ENCODE peak calls at places on chromosome 21, in six cellular contexts. One of them, this sample, is unnamed. For H3K4me1, the result is how much of the 10 kb centered on the place peaks cover.

GRCh38 chr21:32096411-32096810 is 182.4 kb downstream of the MIS18A start:
- DNase-seq in MM.1S: peak
- DNase-seq in adrenal gland: no peak
- DNase-seq in testis: no peak
- DNase-seq in right cardiac atrium: peak
- DNase-seq in CD4-positive, alpha-beta memory T cell: no peak
- DNase-seq in this sample: peak

GRCh38 chr21:31623664-31624063 is 35.8 kb upstream of the SOD1 start:
- DNase-seq in testis: no peak
- DNase-seq in MM.1S: no peak
- DNase-seq in right cardiac atrium: no peak
- DNase-seq in adrenal gland: no peak
- DNase-seq in CD4-positive, alpha-beta memory T cell: no peak
- DNase-seq in this sample: no peak

GRCh38 chr21:26943916-26944315 is 23.0 kb downstream of the ADAMTS5 start:
- DNase-seq in MM.1S: no peak
- DNase-seq in adrenal gland: no peak
- DNase-seq in CD4-positive, alpha-beta memory T cell: no peak
- DNase-seq in testis: no peak
- DNase-seq in right cardiac atrium: no peak
- DNase-seq in this sample: no peak

GRCh38 chr21:34552324-34553198 is 40.6 kb upstream of the KCNE1 start:
- DNase-seq in adrenal gland: no peak
- DNase-seq in right cardiac atrium: no peak
- DNase-seq in MM.1S: no peak
- DNase-seq in CD4-positive, alpha-beta memory T cell: no peak
- DNase-seq in testis: no peak
- DNase-seq in this sample: no peak

GRCh38 chr21:31299291-31300147 is 44.5 kb downstream of the TIAM1 start:
- DNase-seq in MM.1S: no peak
- DNase-seq in adrenal gland: no peak
- DNase-seq in testis: no peak
- DNase-seq in right cardiac atrium: no peak
- DNase-seq in CD4-positive, alpha-beta memory T cell: no peak
- DNase-seq in this sample: no peak

GRCh38 chr21:23014021-23014420 is 2015.8 kb downstream of the NCAM2 start:
- DNase-seq in right cardiac atrium: no peak
- DNase-seq in MM.1S: no peak
- DNase-seq in testis: no peak
- DNase-seq in adrenal gland: no peak
- DNase-seq in CD4-positive, alpha-beta memory T cell: no peak
- DNase-seq in this sample: no peak

GRCh38 chr21:42847051-42847707 is 32.2 kb downstream of the WDR4 start:
- DNase-seq in CD4-positive, alpha-beta memory T cell: no peak
- DNase-seq in right cardiac atrium: peak
- DNase-seq in adrenal gland: peak
- DNase-seq in MM.1S: no peak
- DNase-seq in testis: no peak
- DNase-seq in this sample: no peak

GRCh38 chr21:42227909-42228708 is 9.2 kb downstream of the ABCG1 start:
- DNase-seq in adrenal gland: peak
- DNase-seq in right cardiac atrium: peak
- DNase-seq in testis: peak
- DNase-seq in CD4-positive, alpha-beta memory T cell: peak
- DNase-seq in MM.1S: peak
- DNase-seq in this sample: no peak

GRCh38 chr21:15809818-15810217 is 80.0 kb downstream of the USP25 start:
- DNase-seq in right cardiac atrium: no peak
- DNase-seq in testis: no peak
- DNase-seq in adrenal gland: no peak
- DNase-seq in MM.1S: no peak
- DNase-seq in CD4-positive, alpha-beta memory T cell: no peak
- DNase-seq in this sample: no peak

GRCh38 chr21:25501996-25502665 is 105.2 kb downstream of the MRPL39 start:
- DNase-seq in right cardiac atrium: no peak
- DNase-seq in CD4-positive, alpha-beta memory T cell: no peak
- DNase-seq in MM.1S: no peak
- DNase-seq in adrenal gland: peak
- DNase-seq in testis: no peak
- DNase-seq in this sample: no peak

GRCh38 chr21:43880111-43880985 is 15.3 kb downstream of the AGPAT3 start:
- DNase-seq in CD4-positive, alpha-beta memory T cell: no peak
- DNase-seq in testis: no peak
- DNase-seq in adrenal gland: peak
- DNase-seq in MM.1S: no peak
- DNase-seq in right cardiac atrium: no peak
- DNase-seq in this sample: no peak

GRCh38 chr21:38282921-38283320 is 26.1 kb downstream of the KCNJ15 start:
- DNase-seq in right cardiac atrium: no peak
- DNase-seq in MM.1S: no peak
- DNase-seq in testis: no peak
- DNase-seq in CD4-positive, alpha-beta memory T cell: no peak
- DNase-seq in adrenal gland: no peak
- DNase-seq in this sample: no peak

GRCh38 chr21:31347435-31348032 is 3.5 kb upstream of the TIAM1 start:
- DNase-seq in right cardiac atrium: no peak
- DNase-seq in testis: no peak
- DNase-seq in CD4-positive, alpha-beta memory T cell: no peak
- DNase-seq in MM.1S: no peak
- DNase-seq in adrenal gland: no peak
- DNase-seq in this sample: no peak

GRCh38 chr21:33682992-33683627 is 40.8 kb downstream of the ITSN1 start:
- DNase-seq in adrenal gland: peak
- DNase-seq in CD4-positive, alpha-beta memory T cell: no peak
- DNase-seq in testis: no peak
- DNase-seq in right cardiac atrium: no peak
- DNase-seq in MM.1S: no peak
- DNase-seq in this sample: no peak

GRCh38 chr21:32249551-32250280 is 29.1 kb downstream of the MIS18A start:
- DNase-seq in adrenal gland: no peak
- DNase-seq in MM.1S: no peak
- DNase-seq in right cardiac atrium: peak
- DNase-seq in CD4-positive, alpha-beta memory T cell: no peak
- DNase-seq in testis: no peak
- DNase-seq in this sample: no peak

GRCh38 chr21:26405071-26405470 is 168.0 kb downstream of the CYYR1 start:
- DNase-seq in MM.1S: no peak
- DNase-seq in CD4-positive, alpha-beta memory T cell: no peak
- DNase-seq in testis: no peak
- DNase-seq in adrenal gland: no peak
- DNase-seq in right cardiac atrium: no peak
- DNase-seq in this sample: no peak

GRCh38 chr21:45470087-45470515 is 65.1 kb downstream of the COL18A1 start:
- DNase-seq in testis: no peak
- DNase-seq in adrenal gland: no peak
- DNase-seq in MM.1S: no peak
- DNase-seq in CD4-positive, alpha-beta memory T cell: no peak
- DNase-seq in right cardiac atrium: peak
- DNase-seq in this sample: no peak
- H3K27ac ChIP-seq in testis: peak
- H3K27ac ChIP-seq in adrenal gland: no peak
- H3K27ac ChIP-seq in MM.1S: no peak
- H3K27ac ChIP-seq in CD4-positive, alpha-beta memory T cell: no peak
- H3K27ac ChIP-seq in right cardiac atrium: no peak
- H3K27ac ChIP-seq in this sample: no peak

GRCh38 chr21:46320331-46320801 is 3.3 kb downstream of the C21orf58 start:
- DNase-seq in adrenal gland: no peak
- DNase-seq in right cardiac atrium: no peak
- DNase-seq in testis: no peak
- DNase-seq in CD4-positive, alpha-beta memory T cell: no peak
- DNase-seq in MM.1S: no peak
- DNase-seq in this sample: no peak
- H3K4me3 ChIP-seq in adrenal gland: no peak
- H3K4me3 ChIP-seq in right cardiac atrium: no peak
- H3K4me3 ChIP-seq in testis: no peak
- H3K4me3 ChIP-seq in CD4-positive, alpha-beta memory T cell: no peak
- H3K4me3 ChIP-seq in MM.1S: no peak
- H3K4me3 ChIP-seq in this sample: no peak

DNA sequence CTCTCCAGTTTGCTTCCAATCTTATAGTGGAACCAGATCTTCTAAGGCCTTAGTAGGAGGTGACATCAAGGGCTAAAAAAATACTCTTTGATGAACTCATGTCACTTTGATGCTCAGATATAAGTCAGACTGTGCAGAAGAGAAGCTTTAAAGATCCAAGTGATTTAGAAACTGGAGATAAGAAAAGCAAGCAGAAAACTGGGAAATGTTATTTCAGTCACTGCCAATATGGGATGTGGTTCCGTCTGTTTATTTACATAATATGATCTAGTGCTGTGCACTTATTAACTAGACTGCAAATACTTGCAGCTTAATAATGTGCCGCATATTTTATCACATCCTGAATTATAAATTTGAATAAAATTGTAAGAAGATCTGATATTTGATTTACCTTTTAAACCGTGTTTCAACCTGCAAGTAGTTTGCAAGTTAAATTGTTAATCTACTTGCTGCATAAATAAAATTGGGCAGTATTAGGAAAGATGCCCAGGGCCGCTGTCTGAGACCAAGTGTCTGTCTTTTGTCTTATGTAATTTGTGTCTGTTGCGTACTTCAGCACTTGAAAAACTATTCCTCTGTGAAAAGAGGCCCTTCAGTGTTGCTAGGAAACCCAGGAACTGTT is 29.6 kb downstream of the CXADR start:
- DNase-seq in CD4-positive, alpha-beta memory T cell: no peak
- DNase-seq in adrenal gland: no peak
- DNase-seq in testis: no peak
- DNase-seq in MM.1S: no peak
- DNase-seq in right cardiac atrium: no peak
- DNase-seq in this sample: no peak
- H3K4me1 ChIP-seq in CD4-positive, alpha-beta memory T cell: under half
- H3K4me1 ChIP-seq in adrenal gland: under half
- H3K4me1 ChIP-seq in testis: under half
- H3K4me1 ChIP-seq in MM.1S: under half
- H3K4me1 ChIP-seq in right cardiac atrium: under half
- H3K4me1 ChIP-seq in this sample: under half

DNA sequence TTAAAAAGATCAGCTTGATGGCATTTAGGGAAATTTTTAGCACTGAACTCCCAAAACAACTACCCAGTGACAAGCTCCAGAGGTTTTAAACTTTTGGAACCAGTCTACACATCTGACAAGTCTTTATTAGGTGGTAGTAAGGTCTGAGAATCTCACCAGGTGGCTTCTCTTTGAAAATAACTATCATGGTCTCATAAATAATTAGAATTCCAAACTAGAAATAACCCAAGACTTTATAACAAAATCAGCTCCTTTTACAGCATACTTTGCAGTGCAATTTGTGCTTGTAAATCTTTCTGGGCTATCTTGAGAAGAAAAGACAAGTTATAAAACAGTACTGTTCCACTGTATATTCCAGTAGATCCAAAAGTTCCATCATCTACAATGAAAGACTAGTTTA is 108.7 kb downstream of the LTN1 start:
- DNase-seq in right cardiac atrium: no peak
- DNase-seq in testis: no peak
- DNase-seq in adrenal gland: no peak
- DNase-seq in MM.1S: no peak
- DNase-seq in CD4-positive, alpha-beta memory T cell: no peak
- DNase-seq in this sample: no peak
- H3K27ac ChIP-seq in right cardiac atrium: no peak
- H3K27ac ChIP-seq in testis: no peak
- H3K27ac ChIP-seq in adrenal gland: no peak
- H3K27ac ChIP-seq in MM.1S: no peak
- H3K27ac ChIP-seq in CD4-positive, alpha-beta memory T cell: no peak
- H3K27ac ChIP-seq in this sample: no peak

GRCh38 chr21:45030637-45031218 is 43.7 kb upstream of the ADARB1 start:
- DNase-seq in right cardiac atrium: peak
- DNase-seq in MM.1S: no peak
- DNase-seq in CD4-positive, alpha-beta memory T cell: no peak
- DNase-seq in adrenal gland: no peak
- DNase-seq in testis: no peak
- DNase-seq in this sample: no peak
- H3K4me3 ChIP-seq in right cardiac atrium: no peak
- H3K4me3 ChIP-seq in MM.1S: no peak
- H3K4me3 ChIP-seq in CD4-positive, alpha-beta memory T cell: no peak
- H3K4me3 ChIP-seq in adrenal gland: no peak
- H3K4me3 ChIP-seq in testis: no peak
- H3K4me3 ChIP-seq in this sample: no peak

This sample was measured in iPS DF 6.9.